ENCODE peak calls at places on chromosomes 13 and 19, in eight cellular contexts. One of them, this sample, is unnamed.

GRCh38 chr19:49812452-49812996 is 568 bp downstream of the FUZ start:
- DNase-seq in activated CD4-positive, alpha-beta T cell treated with anti-CD3 and anti-CD28 coated beads, Interleukin-2, amount 50 U/mL, for 24 hours: no peak
- DNase-seq in AG10803: no peak
- DNase-seq in aorta: no peak
- DNase-seq in kidney epithelial cell: no peak
- DNase-seq in frontal cortex: no peak
- DNase-seq in lung: no peak
- DNase-seq in suprapubic skin: no peak
- DNase-seq in this sample: no peak

GRCh38 chr13:78029891-78030290 is 111.3 kb upstream of the EDNRB start:
- DNase-seq in suprapubic skin: no peak
- DNase-seq in frontal cortex: no peak
- DNase-seq in aorta: no peak
- DNase-seq in lung: no peak
- DNase-seq in kidney epithelial cell: no peak
- DNase-seq in activated CD4-positive, alpha-beta T cell treated with anti-CD3 and anti-CD28 coated beads, Interleukin-2, amount 50 U/mL, for 24 hours: no peak
- DNase-seq in AG10803: no peak
- DNase-seq in this sample: no peak

GRCh38 chr19:45524575-45525129 is 17.4 kb downstream of the VASP start:
- DNase-seq in lung: no peak
- DNase-seq in aorta: no peak
- DNase-seq in activated CD4-positive, alpha-beta T cell treated with anti-CD3 and anti-CD28 coated beads, Interleukin-2, amount 50 U/mL, for 24 hours: no peak
- DNase-seq in frontal cortex: peak; percentile 37
- DNase-seq in suprapubic skin: no peak
- DNase-seq in AG10803: no peak
- DNase-seq in kidney epithelial cell: no peak
- DNase-seq in this sample: no peak

GRCh38 chr13:40813662-40814454 is 24.4 kb downstream of the SLC25A15 start:
- DNase-seq in aorta: no peak
- DNase-seq in lung: no peak
- DNase-seq in frontal cortex: no peak
- DNase-seq in kidney epithelial cell: no peak
- DNase-seq in AG10803: no peak
- DNase-seq in suprapubic skin: no peak
- DNase-seq in activated CD4-positive, alpha-beta T cell treated with anti-CD3 and anti-CD28 coated beads, Interleukin-2, amount 50 U/mL, for 24 hours: no peak
- DNase-seq in this sample: no peak

GRCh38 chr13:27064252-27064995 is 107.2 kb downstream of the USP12 start:
- DNase-seq in kidney epithelial cell: no peak
- DNase-seq in frontal cortex: no peak
- DNase-seq in AG10803: no peak
- DNase-seq in suprapubic skin: no peak
- DNase-seq in activated CD4-positive, alpha-beta T cell treated with anti-CD3 and anti-CD28 coated beads, Interleukin-2, amount 50 U/mL, for 24 hours: no peak
- DNase-seq in aorta: no peak
- DNase-seq in lung: no peak
- DNase-seq in this sample: no peak

GRCh38 chr19:16039081-16039480 is 37.2 kb upstream of the TPM4 start:
- DNase-seq in aorta: no peak
- DNase-seq in lung: no peak
- DNase-seq in AG10803: no peak
- DNase-seq in suprapubic skin: no peak
- DNase-seq in activated CD4-positive, alpha-beta T cell treated with anti-CD3 and anti-CD28 coated beads, Interleukin-2, amount 50 U/mL, for 24 hours: no peak
- DNase-seq in kidney epithelial cell: no peak
- DNase-seq in frontal cortex: no peak
- DNase-seq in this sample: no peak

GRCh38 chr19:16338470-16339360 is 14.1 kb downstream of the KLF2 start:
- DNase-seq in AG10803: peak; percentile 95
- DNase-seq in frontal cortex: no peak
- DNase-seq in suprapubic skin: no peak
- DNase-seq in kidney epithelial cell: peak; percentile 81
- DNase-seq in activated CD4-positive, alpha-beta T cell treated with anti-CD3 and anti-CD28 coated beads, Interleukin-2, amount 50 U/mL, for 24 hours: no peak
- DNase-seq in lung: no peak
- DNase-seq in aorta: peak; percentile 84
- DNase-seq in this sample: no peak

GRCh38 chr13:109370486-109370885 is 415.9 kb downstream of the IRS2 start:
- DNase-seq in activated CD4-positive, alpha-beta T cell treated with anti-CD3 and anti-CD28 coated beads, Interleukin-2, amount 50 U/mL, for 24 hours: no peak
- DNase-seq in kidney epithelial cell: no peak
- DNase-seq in aorta: no peak
- DNase-seq in frontal cortex: no peak
- DNase-seq in AG10803: no peak
- DNase-seq in suprapubic skin: no peak
- DNase-seq in lung: no peak
- DNase-seq in this sample: no peak

GRCh38 chr13:23979361-23980159 is 82.3 kb upstream of the C1QTNF9B start:
- DNase-seq in lung: peak; percentile 77
- DNase-seq in kidney epithelial cell: peak; percentile 25
- DNase-seq in suprapubic skin: peak; percentile 89
- DNase-seq in AG10803: peak; percentile 85
- DNase-seq in frontal cortex: peak; percentile 70
- DNase-seq in activated CD4-positive, alpha-beta T cell treated with anti-CD3 and anti-CD28 coated beads, Interleukin-2, amount 50 U/mL, for 24 hours: no peak
- DNase-seq in aorta: peak; percentile 92
- DNase-seq in this sample: peak; percentile 90

GRCh38 chr19:38563475-38563874 is 54.3 kb downstream of the MAP4K1 start:
- DNase-seq in activated CD4-positive, alpha-beta T cell treated with anti-CD3 and anti-CD28 coated beads, Interleukin-2, amount 50 U/mL, for 24 hours: no peak
- DNase-seq in AG10803: no peak
- DNase-seq in lung: no peak
- DNase-seq in suprapubic skin: no peak
- DNase-seq in aorta: no peak
- DNase-seq in frontal cortex: no peak
- DNase-seq in kidney epithelial cell: no peak
- DNase-seq in this sample: no peak

GRCh38 chr13:46562581-46562980 is 9.6 kb downstream of the LRCH1 start:
- DNase-seq in suprapubic skin: no peak
- DNase-seq in aorta: no peak
- DNase-seq in frontal cortex: no peak
- DNase-seq in lung: no peak
- DNase-seq in AG10803: no peak
- DNase-seq in kidney epithelial cell: no peak
- DNase-seq in activated CD4-positive, alpha-beta T cell treated with anti-CD3 and anti-CD28 coated beads, Interleukin-2, amount 50 U/mL, for 24 hours: no peak
- DNase-seq in this sample: no peak

GRCh38 chr19:3699071-3699740 is 1.1 kb downstream of the PIP5K1C start:
- DNase-seq in suprapubic skin: no peak
- DNase-seq in AG10803: peak; percentile 76
- DNase-seq in kidney epithelial cell: no peak
- DNase-seq in aorta: peak; percentile 77
- DNase-seq in frontal cortex: peak; percentile 67
- DNase-seq in activated CD4-positive, alpha-beta T cell treated with anti-CD3 and anti-CD28 coated beads, Interleukin-2, amount 50 U/mL, for 24 hours: no peak
- DNase-seq in lung: no peak
- DNase-seq in this sample: no peak

GRCh38 chr19:52735734-52736133 is 890 bp upstream of the ZNF611 start:
- DNase-seq in suprapubic skin: no peak
- DNase-seq in activated CD4-positive, alpha-beta T cell treated with anti-CD3 and anti-CD28 coated beads, Interleukin-2, amount 50 U/mL, for 24 hours: no peak
- DNase-seq in kidney epithelial cell: no peak
- DNase-seq in AG10803: no peak
- DNase-seq in lung: peak; percentile 70
- DNase-seq in aorta: peak; percentile 75
- DNase-seq in frontal cortex: no peak
- DNase-seq in this sample: peak; percentile 80

GRCh38 chr13:66506979-66507378 is 723.2 kb downstream of the PCDH9 start:
- DNase-seq in AG10803: no peak
- DNase-seq in lung: no peak
- DNase-seq in activated CD4-positive, alpha-beta T cell treated with anti-CD3 and anti-CD28 coated beads, Interleukin-2, amount 50 U/mL, for 24 hours: no peak
- DNase-seq in suprapubic skin: no peak
- DNase-seq in aorta: no peak
- DNase-seq in kidney epithelial cell: no peak
- DNase-seq in frontal cortex: no peak
- DNase-seq in this sample: no peak

GRCh38 chr13:111202745-111203144 is 87.6 kb downstream of the ARHGEF7 start:
- DNase-seq in activated CD4-positive, alpha-beta T cell treated with anti-CD3 and anti-CD28 coated beads, Interleukin-2, amount 50 U/mL, for 24 hours: no peak
- DNase-seq in aorta: no peak
- DNase-seq in kidney epithelial cell: no peak
- DNase-seq in suprapubic skin: no peak
- DNase-seq in AG10803: peak; percentile 71
- DNase-seq in frontal cortex: no peak
- DNase-seq in lung: no peak
- DNase-seq in this sample: no peak

GRCh38 chr19:18278521-18279265 is 2.7 kb downstream of the JUND start:
- DNase-seq in lung: no peak
- DNase-seq in aorta: no peak
- DNase-seq in activated CD4-positive, alpha-beta T cell treated with anti-CD3 and anti-CD28 coated beads, Interleukin-2, amount 50 U/mL, for 24 hours: no peak
- DNase-seq in frontal cortex: no peak
- DNase-seq in suprapubic skin: no peak
- DNase-seq in kidney epithelial cell: no peak
- DNase-seq in AG10803: no peak
- DNase-seq in this sample: no peak

GRCh38 chr13:113457510-113457909 is 4.2 kb upstream of the ADPRHL1 start:
- DNase-seq in suprapubic skin: no peak
- DNase-seq in activated CD4-positive, alpha-beta T cell treated with anti-CD3 and anti-CD28 coated beads, Interleukin-2, amount 50 U/mL, for 24 hours: no peak
- DNase-seq in frontal cortex: no peak
- DNase-seq in kidney epithelial cell: no peak
- DNase-seq in aorta: no peak
- DNase-seq in AG10803: no peak
- DNase-seq in lung: no peak
- DNase-seq in this sample: no peak

GRCh38 chr13:78247362-78247761 is 328.7 kb upstream of the EDNRB start:
- DNase-seq in activated CD4-positive, alpha-beta T cell treated with anti-CD3 and anti-CD28 coated beads, Interleukin-2, amount 50 U/mL, for 24 hours: no peak
- DNase-seq in suprapubic skin: no peak
- DNase-seq in kidney epithelial cell: no peak
- DNase-seq in AG10803: no peak
- DNase-seq in aorta: no peak
- DNase-seq in frontal cortex: no peak
- DNase-seq in lung: no peak
- DNase-seq in this sample: no peak

GRCh38 chr13:36778083-36778671 is 40.8 kb upstream of the RFXAP start:
- DNase-seq in AG10803: peak; percentile 65
- DNase-seq in kidney epithelial cell: no peak
- DNase-seq in suprapubic skin: no peak
- DNase-seq in lung: no peak
- DNase-seq in aorta: no peak
- DNase-seq in activated CD4-positive, alpha-beta T cell treated with anti-CD3 and anti-CD28 coated beads, Interleukin-2, amount 50 U/mL, for 24 hours: no peak
- DNase-seq in frontal cortex: no peak
- DNase-seq in this sample: no peak

GRCh38 chr13:108734676-108735075 is 105.3 kb downstream of the MYO16 start:
- DNase-seq in AG10803: no peak
- DNase-seq in activated CD4-positive, alpha-beta T cell treated with anti-CD3 and anti-CD28 coated beads, Interleukin-2, amount 50 U/mL, for 24 hours: no peak
- DNase-seq in lung: no peak
- DNase-seq in kidney epithelial cell: no peak
- DNase-seq in aorta: no peak
- DNase-seq in suprapubic skin: no peak
- DNase-seq in frontal cortex: no peak
- DNase-seq in this sample: no peak

GRCh38 chr13:102873653-102874052 is 27.8 kb downstream of the ERCC5 start:
- DNase-seq in suprapubic skin: no peak
- DNase-seq in frontal cortex: no peak
- DNase-seq in AG10803: no peak
- DNase-seq in activated CD4-positive, alpha-beta T cell treated with anti-CD3 and anti-CD28 coated beads, Interleukin-2, amount 50 U/mL, for 24 hours: no peak
- DNase-seq in aorta: no peak
- DNase-seq in kidney epithelial cell: no peak
- DNase-seq in lung: no peak
- DNase-seq in this sample: no peak

GRCh38 chr19:10432736-10433130 is 12.4 kb downstream of the PDE4A start:
- DNase-seq in kidney epithelial cell: no peak
- DNase-seq in AG10803: no peak
- DNase-seq in aorta: no peak
- DNase-seq in frontal cortex: peak; percentile 31
- DNase-seq in lung: no peak
- DNase-seq in suprapubic skin: no peak
- DNase-seq in activated CD4-positive, alpha-beta T cell treated with anti-CD3 and anti-CD28 coated beads, Interleukin-2, amount 50 U/mL, for 24 hours: no peak
- DNase-seq in this sample: no peak

GRCh38 chr13:74062933-74063332 is 71.3 kb downstream of the KLF12 start:
- DNase-seq in frontal cortex: no peak
- DNase-seq in lung: no peak
- DNase-seq in AG10803: peak; percentile 61
- DNase-seq in aorta: peak; percentile 80
- DNase-seq in suprapubic skin: no peak
- DNase-seq in kidney epithelial cell: no peak
- DNase-seq in activated CD4-positive, alpha-beta T cell treated with anti-CD3 and anti-CD28 coated beads, Interleukin-2, amount 50 U/mL, for 24 hours: no peak
- DNase-seq in this sample: no peak

GRCh38 chr13:30877335-30877734 is 28.7 kb upstream of the MEDAG start:
- DNase-seq in AG10803: peak; percentile 78
- DNase-seq in suprapubic skin: no peak
- DNase-seq in activated CD4-positive, alpha-beta T cell treated with anti-CD3 and anti-CD28 coated beads, Interleukin-2, amount 50 U/mL, for 24 hours: no peak
- DNase-seq in kidney epithelial cell: no peak
- DNase-seq in lung: no peak
- DNase-seq in frontal cortex: no peak
- DNase-seq in aorta: no peak
- DNase-seq in this sample: no peak

GRCh38 chr13:26628706-26629105 is 71.2 kb downstream of the WASF3 start:
- DNase-seq in activated CD4-positive, alpha-beta T cell treated with anti-CD3 and anti-CD28 coated beads, Interleukin-2, amount 50 U/mL, for 24 hours: no peak
- DNase-seq in frontal cortex: no peak
- DNase-seq in suprapubic skin: no peak
- DNase-seq in AG10803: peak; percentile 54
- DNase-seq in lung: no peak
- DNase-seq in aorta: no peak
- DNase-seq in kidney epithelial cell: no peak
- DNase-seq in this sample: no peak

GRCh38 chr19:18373892-18374629 is 11.9 kb upstream of the GDF15 start:
- DNase-seq in lung: peak; percentile 94
- DNase-seq in kidney epithelial cell: peak; percentile 98
- DNase-seq in activated CD4-positive, alpha-beta T cell treated with anti-CD3 and anti-CD28 coated beads, Interleukin-2, amount 50 U/mL, for 24 hours: no peak
- DNase-seq in AG10803: peak; percentile 97
- DNase-seq in suprapubic skin: peak; percentile 94
- DNase-seq in aorta: peak; percentile 99
- DNase-seq in frontal cortex: no peak
- DNase-seq in this sample: peak; percentile 95

GRCh38 chr13:110509478-110509926 is 52.0 kb downstream of the RAB20 start:
- DNase-seq in aorta: no peak
- DNase-seq in frontal cortex: no peak
- DNase-seq in activated CD4-positive, alpha-beta T cell treated with anti-CD3 and anti-CD28 coated beads, Interleukin-2, amount 50 U/mL, for 24 hours: no peak
- DNase-seq in lung: no peak
- DNase-seq in kidney epithelial cell: no peak
- DNase-seq in AG10803: no peak
- DNase-seq in suprapubic skin: no peak
- DNase-seq in this sample: no peak

GRCh38 chr13:61142506-61142905 is 273.1 kb downstream of the PCDH20 start:
- DNase-seq in activated CD4-positive, alpha-beta T cell treated with anti-CD3 and anti-CD28 coated beads, Interleukin-2, amount 50 U/mL, for 24 hours: no peak
- DNase-seq in frontal cortex: no peak
- DNase-seq in lung: no peak
- DNase-seq in aorta: no peak
- DNase-seq in suprapubic skin: no peak
- DNase-seq in kidney epithelial cell: no peak
- DNase-seq in AG10803: no peak
- DNase-seq in this sample: no peak

This sample was measured in sciatic nerve.